ENCODE peak calls at places on chromosomes 11 and 22, in seven cellular contexts. X, H, W, F, Y, A and B are unnamed samples.

GRCh38 chr11:134579709-134580634 is 167.9 kb upstream of the B3GAT1 start:
- DNase-seq in H (no peak), Y (no peak), X (no peak), W (no peak), A (no peak), F (no peak), B (no peak)

GRCh38 chr11:46942172-46942571 is 5.6 kb downstream of the CSTPP1 start:
- DNase-seq in W (no peak), F (no peak), X (no peak), A (no peak), Y (no peak), H (no peak), B (no peak)

GRCh38 chr11:75371930-75372876 is 20.7 kb upstream of the ARRB1 start:
- DNase-seq in H (peak; percentile 23), W (no peak), A (no peak), X (no peak), F (no peak), Y (no peak), B (no peak)

GRCh38 chr11:85672111-85672875 is 7.4 kb upstream of the CREBZF start:
- DNase-seq in H (no peak), X (no peak), F (no peak), W (no peak), A (no peak), Y (no peak), B (no peak)

GRCh38 chr11:113137735-113138529 is 176.5 kb upstream of the TTC12 start:
- DNase-seq in A (no peak), W (no peak), F (no peak), X (peak; percentile 62), H (no peak), Y (no peak), B (no peak)

GRCh38 chr11:76186776-76187279 is 19.5 kb downstream of the WNT11 start:
- DNase-seq in W (no peak), A (no peak), Y (no peak), F (no peak), H (no peak), X (no peak), B (no peak)

GRCh38 chr22:47095395-47096122 is 333.1 kb downstream of the TBC1D22A start:
- DNase-seq in Y (no peak), W (no peak), H (no peak), F (no peak), A (no peak), X (no peak), B (peak; percentile 33)

GRCh38 chr11:77084581-77085191 is 17.9 kb downstream of the CAPN5 start:
- DNase-seq in W (no peak), F (no peak), A (no peak), H (no peak), X (no peak), Y (no peak), B (no peak)

GRCh38 chr22:27122561-27122960 is 465.2 kb downstream of the MIAT start:
- DNase-seq in F (no peak), Y (no peak), A (no peak), W (no peak), X (no peak), H (no peak), B (no peak)

GRCh38 chr22:45207981-45208664 is 32.6 kb downstream of the KIAA0930 start:
- DNase-seq in H (peak; percentile 82), X (no peak), W (no peak), Y (no peak), F (no peak), A (no peak), B (peak; percentile 73)